ENCODE peak calls at places on chromosomes 5 and 9, in five cellular contexts. One of them, this sample, is unnamed. For H3K4me1, the result is how much of the 10 kb centered on the place peaks cover.

GRCh38 chr5:181215997-181216982 is 6.8 kb upstream of the TRIM41 start:
- DNase-seq in PC-3: peak
- DNase-seq in body of pancreas: no peak
- DNase-seq in pancreas: no peak
- DNase-seq in mucosa of descending colon: no peak
- DNase-seq in this sample: no peak

GRCh38 chr9:115913666-115914065 is 239.9 kb upstream of the PAPPA start:
- DNase-seq in pancreas: no peak
- DNase-seq in PC-3: no peak
- DNase-seq in mucosa of descending colon: no peak
- DNase-seq in body of pancreas: no peak
- DNase-seq in this sample: no peak

GRCh38 chr5:124700930-124701458 is 45.4 kb downstream of the ZNF608 start:
- DNase-seq in pancreas: no peak
- DNase-seq in mucosa of descending colon: no peak
- DNase-seq in PC-3: no peak
- DNase-seq in body of pancreas: no peak
- DNase-seq in this sample: no peak

GRCh38 chr5:89255845-89256463 is 373.0 kb upstream of the MEF2C start:
- DNase-seq in body of pancreas: no peak
- DNase-seq in PC-3: peak
- DNase-seq in pancreas: no peak
- DNase-seq in mucosa of descending colon: no peak
- DNase-seq in this sample: no peak

GRCh38 chr5:111099058-111099778 is 7.1 kb downstream of the WDR36 start:
- DNase-seq in PC-3: no peak
- DNase-seq in pancreas: no peak
- DNase-seq in mucosa of descending colon: no peak
- DNase-seq in body of pancreas: no peak
- DNase-seq in this sample: no peak

GRCh38 chr5:115601709-115602584 is at the start of gene TICAM2:
- DNase-seq in mucosa of descending colon: peak
- DNase-seq in body of pancreas: peak
- DNase-seq in PC-3: peak
- DNase-seq in pancreas: peak
- DNase-seq in this sample: peak

GRCh38 chr9:37329576-37329975 is 92.9 kb upstream of the GRHPR start:
- DNase-seq in pancreas: no peak
- DNase-seq in PC-3: peak
- DNase-seq in body of pancreas: no peak
- DNase-seq in mucosa of descending colon: no peak
- DNase-seq in this sample: no peak

GRCh38 chr9:34163439-34163838 is 15.4 kb upstream of the UBAP1 start:
- DNase-seq in pancreas: no peak
- DNase-seq in mucosa of descending colon: no peak
- DNase-seq in PC-3: peak
- DNase-seq in body of pancreas: no peak
- DNase-seq in this sample: peak

GRCh38 chr5:43066231-43066798 is 26.2 kb upstream of the ANXA2R start:
- DNase-seq in pancreas: peak
- DNase-seq in body of pancreas: peak
- DNase-seq in PC-3: peak
- DNase-seq in mucosa of descending colon: peak
- DNase-seq in this sample: peak

GRCh38 chr5:158409507-158409906 is 550.6 kb upstream of the CLINT1 start:
- DNase-seq in pancreas: no peak
- DNase-seq in PC-3: no peak
- DNase-seq in body of pancreas: no peak
- DNase-seq in mucosa of descending colon: no peak
- DNase-seq in this sample: no peak

GRCh38 chr5:72552041-72552557 is 44.9 kb upstream of the ZNF366 start:
- DNase-seq in pancreas: no peak
- DNase-seq in PC-3: peak
- DNase-seq in mucosa of descending colon: no peak
- DNase-seq in body of pancreas: no peak
- DNase-seq in this sample: no peak

GRCh38 chr9:128636556-128637530 is 19.8 kb downstream of the DYNC2I2 start:
- DNase-seq in PC-3: no peak
- DNase-seq in mucosa of descending colon: no peak
- DNase-seq in pancreas: no peak
- DNase-seq in body of pancreas: peak
- DNase-seq in this sample: no peak

GRCh38 chr5:173315495-173316352 is 12.5 kb downstream of the STC2 start:
- DNase-seq in mucosa of descending colon: peak
- DNase-seq in body of pancreas: peak
- DNase-seq in PC-3: peak
- DNase-seq in pancreas: no peak
- DNase-seq in this sample: no peak

GRCh38 chr5:158952951-158953350 is 146.8 kb downstream of the EBF1 start:
- DNase-seq in pancreas: no peak
- DNase-seq in mucosa of descending colon: no peak
- DNase-seq in PC-3: no peak
- DNase-seq in body of pancreas: no peak
- DNase-seq in this sample: no peak

GRCh38 chr5:173745123-173745522 is 128.7 kb upstream of the BOD1 start:
- DNase-seq in mucosa of descending colon: peak
- DNase-seq in PC-3: no peak
- DNase-seq in pancreas: no peak
- DNase-seq in body of pancreas: no peak
- DNase-seq in this sample: peak

DNA sequence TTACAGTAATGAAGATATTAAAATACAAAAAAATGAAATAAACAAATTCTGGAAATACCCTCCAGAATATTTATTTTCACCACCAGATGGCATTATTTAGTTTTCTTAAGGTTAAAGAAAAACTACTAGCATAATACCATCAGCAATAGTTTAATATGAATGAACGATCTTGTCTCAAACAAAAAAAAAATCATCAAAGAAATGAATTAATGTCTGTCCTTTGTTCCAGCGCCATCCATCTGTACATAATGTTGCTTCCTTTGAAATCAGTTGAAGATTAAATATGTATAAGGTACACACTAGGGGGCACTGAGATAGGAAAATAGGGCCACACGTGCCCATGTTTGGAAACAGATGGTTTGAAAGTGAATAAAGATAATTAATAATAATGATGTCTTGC is 84.9 kb upstream of the SLCO6A1 start:
- DNase-seq in mucosa of descending colon: no peak
- DNase-seq in body of pancreas: no peak
- DNase-seq in pancreas: no peak
- DNase-seq in PC-3: peak
- DNase-seq in this sample: no peak
- H3K4me1 ChIP-seq in mucosa of descending colon: under half
- H3K4me1 ChIP-seq in body of pancreas: under half
- H3K4me1 ChIP-seq in pancreas: under half
- H3K4me1 ChIP-seq in PC-3: under half
- H3K4me1 ChIP-seq in this sample: under half

GRCh38 chr9:135279834-135280393 is 192.4 kb downstream of the OLFM1 start:
- DNase-seq in pancreas: no peak
- DNase-seq in mucosa of descending colon: no peak
- DNase-seq in PC-3: no peak
- DNase-seq in body of pancreas: no peak
- DNase-seq in this sample: no peak

GRCh38 chr9:135280666-135281065 is 193.2 kb downstream of the OLFM1 start:
- DNase-seq in body of pancreas: peak
- DNase-seq in PC-3: no peak
- DNase-seq in mucosa of descending colon: no peak
- DNase-seq in pancreas: no peak
- DNase-seq in this sample: no peak

GRCh38 chr9:135282001-135282731 is 194.7 kb downstream of the OLFM1 start:
- DNase-seq in pancreas: peak
- DNase-seq in body of pancreas: peak
- DNase-seq in mucosa of descending colon: peak
- DNase-seq in PC-3: peak
- DNase-seq in this sample: no peak

GRCh38 chr9:135281661-135282000 is 194.2 kb downstream of the OLFM1 start:
- DNase-seq in pancreas: no peak
- DNase-seq in mucosa of descending colon: no peak
- DNase-seq in PC-3: no peak
- DNase-seq in body of pancreas: no peak
- DNase-seq in this sample: no peak

GRCh38 chr9:135281151-135281550 is 193.7 kb downstream of the OLFM1 start:
- DNase-seq in pancreas: no peak
- DNase-seq in PC-3: no peak
- DNase-seq in body of pancreas: no peak
- DNase-seq in mucosa of descending colon: no peak
- DNase-seq in this sample: no peak
- TF ChIP-seq CTCF in pancreas: no peak
- TF ChIP-seq CTCF in PC-3: no peak
- TF ChIP-seq CTCF in body of pancreas: no peak
- TF ChIP-seq CTCF in mucosa of descending colon: no peak
- TF ChIP-seq CTCF in this sample: no peak

DNA sequence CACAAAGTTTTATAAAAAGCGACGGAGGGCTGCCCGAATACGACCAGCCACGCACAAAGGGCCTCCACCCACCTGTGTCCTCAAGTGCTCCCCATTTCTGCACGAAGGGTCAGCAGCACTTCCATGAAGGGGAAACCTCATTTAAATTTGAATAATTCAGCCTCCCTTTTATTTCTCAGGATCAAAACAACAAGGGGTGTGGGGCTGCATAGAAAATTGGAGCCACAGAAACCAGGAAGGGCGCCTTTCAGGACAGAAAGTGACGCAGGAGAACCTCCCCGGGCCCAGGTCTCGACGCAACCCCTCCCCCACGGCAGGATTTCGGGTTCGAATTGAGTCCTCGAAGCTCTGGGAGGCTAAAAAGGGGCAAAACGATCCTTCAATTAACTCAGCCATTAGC is 2.1 kb downstream of the NRARP start:
- DNase-seq in PC-3: no peak
- DNase-seq in pancreas: peak
- DNase-seq in mucosa of descending colon: peak
- DNase-seq in body of pancreas: peak
- DNase-seq in this sample: no peak
- H3K4me1 ChIP-seq in PC-3: under half
- H3K4me1 ChIP-seq in pancreas: under half
- H3K4me1 ChIP-seq in mucosa of descending colon: under half
- H3K4me1 ChIP-seq in body of pancreas: half or more
- H3K4me1 ChIP-seq in this sample: under half

DNA sequence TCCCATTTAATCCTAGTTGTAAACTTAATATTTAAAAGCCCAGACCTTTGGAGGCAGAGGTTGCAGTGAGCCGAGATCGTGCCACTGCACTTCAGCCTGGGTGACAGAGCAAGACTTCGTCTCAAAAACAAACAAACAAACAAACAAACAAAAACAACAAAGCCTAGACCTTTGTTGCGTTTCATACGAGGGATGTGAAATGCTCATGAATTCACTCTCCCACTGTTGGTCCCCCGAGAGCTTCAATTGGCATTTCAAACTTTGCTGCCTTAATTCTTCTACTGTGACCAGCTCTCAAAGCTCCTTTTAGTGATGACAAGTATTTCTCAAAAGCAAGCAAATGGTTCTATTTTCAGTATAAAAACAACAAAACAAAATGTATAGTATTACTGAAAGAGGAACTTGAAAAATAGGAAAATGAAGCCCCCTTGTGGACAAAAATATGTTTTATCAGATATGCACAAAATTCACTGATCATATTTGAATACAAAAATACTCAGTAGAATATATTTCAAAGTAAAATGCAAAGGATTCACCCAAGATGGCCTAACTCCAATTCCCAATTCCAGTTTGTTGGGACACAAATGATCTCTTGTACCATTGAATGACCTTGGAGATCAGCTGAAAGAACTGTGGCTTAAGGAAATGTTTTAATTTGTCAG is 140.4 kb downstream of the ESM1 start:
- DNase-seq in PC-3: peak
- DNase-seq in body of pancreas: no peak
- DNase-seq in pancreas: no peak
- DNase-seq in mucosa of descending colon: peak
- DNase-seq in this sample: no peak
- TF ChIP-seq CTCF in PC-3: peak
- TF ChIP-seq CTCF in body of pancreas: peak
- TF ChIP-seq CTCF in pancreas: peak
- TF ChIP-seq CTCF in mucosa of descending colon: peak
- TF ChIP-seq CTCF in this sample: peak

DNA sequence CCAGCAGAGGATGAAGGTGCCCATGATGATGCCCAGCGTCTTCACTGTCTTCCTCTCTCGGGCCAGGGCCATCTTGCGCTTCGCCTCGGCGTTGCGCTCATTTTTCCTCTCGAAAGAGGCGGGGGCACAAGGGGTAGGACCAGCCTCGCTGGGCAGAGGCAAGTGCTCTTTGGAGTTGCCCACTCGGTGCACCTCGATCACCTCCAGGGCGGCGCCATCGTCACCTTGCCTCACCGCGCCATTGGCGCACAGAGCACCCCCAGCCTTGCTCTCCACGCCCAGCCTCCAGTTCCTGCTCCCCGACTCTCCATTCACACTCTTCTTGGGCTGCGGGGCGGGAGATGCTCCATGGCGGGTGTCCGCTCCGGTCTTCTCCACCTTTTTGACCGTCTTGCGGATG is 1.6 kb downstream of the HTR1A start:
- DNase-seq in body of pancreas: no peak
- DNase-seq in pancreas: no peak
- DNase-seq in PC-3: no peak
- DNase-seq in mucosa of descending colon: no peak
- DNase-seq in this sample: no peak
- H3K4me1 ChIP-seq in body of pancreas: under half
- H3K4me1 ChIP-seq in pancreas: under half
- H3K4me1 ChIP-seq in PC-3: under half
- H3K4me1 ChIP-seq in mucosa of descending colon: under half
- H3K4me1 ChIP-seq in this sample: under half

DNA sequence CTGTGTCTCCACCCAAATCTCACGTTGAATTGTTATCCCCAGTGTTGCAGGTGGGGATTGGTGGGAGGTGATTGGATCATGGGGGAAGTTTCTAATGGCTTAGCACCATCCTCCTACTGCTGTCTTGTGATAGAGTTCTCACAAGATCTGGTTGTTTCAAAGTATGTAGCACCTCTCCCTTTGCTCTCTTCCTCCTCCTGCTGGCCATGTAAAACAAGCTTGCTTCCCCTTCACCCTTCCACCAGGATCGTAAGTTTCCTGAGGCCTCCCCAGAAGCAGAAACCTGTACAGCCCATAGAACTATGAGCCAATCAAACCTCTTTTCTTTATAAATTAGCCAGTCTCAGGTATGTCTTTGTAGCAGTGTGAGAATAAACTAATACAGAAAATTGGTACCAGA is 214.7 kb upstream of the C9orf72 start:
- DNase-seq in body of pancreas: no peak
- DNase-seq in PC-3: peak
- DNase-seq in pancreas: no peak
- DNase-seq in mucosa of descending colon: peak
- DNase-seq in this sample: no peak
- TF ChIP-seq CTCF in body of pancreas: no peak
- TF ChIP-seq CTCF in PC-3: peak
- TF ChIP-seq CTCF in pancreas: no peak
- TF ChIP-seq CTCF in mucosa of descending colon: no peak
- TF ChIP-seq CTCF in this sample: no peak

DNA sequence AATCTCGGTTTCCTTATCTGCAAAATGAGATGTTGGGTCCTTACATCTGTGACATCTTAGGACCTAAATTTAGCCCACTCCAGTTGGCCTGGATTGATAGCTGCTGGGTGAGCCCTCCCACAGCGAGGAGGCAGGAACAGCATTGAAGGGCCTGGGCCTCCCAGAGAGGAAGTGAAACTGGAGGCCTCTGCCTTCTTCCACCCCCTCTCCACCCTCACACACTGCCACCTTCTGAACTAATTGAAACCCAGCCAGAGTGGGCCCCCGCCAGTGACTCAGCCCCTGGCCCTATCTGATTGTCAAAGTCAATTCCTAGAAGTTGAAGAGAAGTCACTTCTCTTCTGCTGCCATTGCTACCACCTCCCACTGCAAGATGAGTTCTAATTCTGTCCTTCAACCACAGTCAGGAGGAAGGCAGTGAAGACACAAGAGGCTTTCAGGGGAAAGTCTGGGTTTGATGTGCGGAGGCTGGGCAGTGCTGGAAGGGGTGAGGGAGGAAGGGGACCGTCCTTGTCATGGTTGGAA is 55.2 kb upstream of the NEK6 start:
- DNase-seq in pancreas: peak
- DNase-seq in body of pancreas: peak
- DNase-seq in PC-3: no peak
- DNase-seq in mucosa of descending colon: peak
- DNase-seq in this sample: peak
- H3K4me1 ChIP-seq in pancreas: under half
- H3K4me1 ChIP-seq in body of pancreas: under half
- H3K4me1 ChIP-seq in PC-3: under half
- H3K4me1 ChIP-seq in mucosa of descending colon: under half
- H3K4me1 ChIP-seq in this sample: under half

This sample was measured in Peyer's patch.